ENCODE peak calls at places on chromosomes 16 and 17, in six cellular contexts. One of them, this sample, is unnamed.

GRCh38 chr16:2148714-2149629 is 547 bp downstream of the RAB26 start:
- DNase-seq in fibroblast of pulmonary artery: no peak
- DNase-seq in DMS79 treated with DMSO at 0.1 percent for 48 hours: no peak
- DNase-seq in fibroblast of gingiva: no peak
- DNase-seq in Calu3: peak
- DNase-seq in suprapubic skin: no peak
- DNase-seq in this sample: peak

GRCh38 chr17:80742581-80743180 is 198.0 kb downstream of the RPTOR start:
- DNase-seq in fibroblast of gingiva: no peak
- DNase-seq in suprapubic skin: no peak
- DNase-seq in Calu3: no peak
- DNase-seq in fibroblast of pulmonary artery: no peak
- DNase-seq in DMS79 treated with DMSO at 0.1 percent for 48 hours: peak
- DNase-seq in this sample: no peak

GRCh38 chr16:57871457-57871856 is 69.2 kb upstream of the KIFC3 start:
- DNase-seq in fibroblast of pulmonary artery: peak
- DNase-seq in fibroblast of gingiva: peak
- DNase-seq in Calu3: no peak
- DNase-seq in suprapubic skin: no peak
- DNase-seq in DMS79 treated with DMSO at 0.1 percent for 48 hours: no peak
- DNase-seq in this sample: peak

GRCh38 chr17:7436556-7437368 is 1.5 kb downstream of the TMEM102 start:
- DNase-seq in Calu3: peak
- DNase-seq in suprapubic skin: peak
- DNase-seq in fibroblast of gingiva: peak
- DNase-seq in fibroblast of pulmonary artery: peak
- DNase-seq in DMS79 treated with DMSO at 0.1 percent for 48 hours: peak
- DNase-seq in this sample: peak

GRCh38 chr17:59830007-59830630 is 62.6 kb downstream of the TUBD1 start:
- DNase-seq in Calu3: peak
- DNase-seq in DMS79 treated with DMSO at 0.1 percent for 48 hours: no peak
- DNase-seq in suprapubic skin: no peak
- DNase-seq in fibroblast of pulmonary artery: peak
- DNase-seq in fibroblast of gingiva: peak
- DNase-seq in this sample: no peak

GRCh38 chr16:4968879-4969278 is 10.7 kb downstream of the SEC14L5 start:
- DNase-seq in fibroblast of pulmonary artery: no peak
- DNase-seq in fibroblast of gingiva: no peak
- DNase-seq in DMS79 treated with DMSO at 0.1 percent for 48 hours: no peak
- DNase-seq in suprapubic skin: no peak
- DNase-seq in Calu3: no peak
- DNase-seq in this sample: no peak

GRCh38 chr17:33464669-33465275 is 171.7 kb upstream of the ASIC2 start:
- DNase-seq in fibroblast of gingiva: no peak
- DNase-seq in DMS79 treated with DMSO at 0.1 percent for 48 hours: no peak
- DNase-seq in fibroblast of pulmonary artery: peak
- DNase-seq in suprapubic skin: no peak
- DNase-seq in Calu3: no peak
- DNase-seq in this sample: no peak

GRCh38 chr17:74878658-74879057 is 5.9 kb upstream of the FDXR start:
- DNase-seq in suprapubic skin: no peak
- DNase-seq in fibroblast of pulmonary artery: no peak
- DNase-seq in Calu3: no peak
- DNase-seq in DMS79 treated with DMSO at 0.1 percent for 48 hours: no peak
- DNase-seq in fibroblast of gingiva: no peak
- DNase-seq in this sample: no peak

GRCh38 chr17:75124041-75124818 is 7.3 kb downstream of the NT5C start:
- DNase-seq in fibroblast of gingiva: no peak
- DNase-seq in fibroblast of pulmonary artery: peak
- DNase-seq in DMS79 treated with DMSO at 0.1 percent for 48 hours: no peak
- DNase-seq in Calu3: peak
- DNase-seq in suprapubic skin: no peak
- DNase-seq in this sample: peak

GRCh38 chr17:31357831-31358400 is 33.6 kb upstream of the RAB11FIP4 start:
- DNase-seq in DMS79 treated with DMSO at 0.1 percent for 48 hours: no peak
- DNase-seq in fibroblast of gingiva: peak
- DNase-seq in fibroblast of pulmonary artery: peak
- DNase-seq in Calu3: no peak
- DNase-seq in suprapubic skin: no peak
- DNase-seq in this sample: peak

GRCh38 chr16:82344157-82344556 is 174.1 kb upstream of the MPHOSPH6 start:
- DNase-seq in Calu3: peak
- DNase-seq in fibroblast of gingiva: no peak
- DNase-seq in fibroblast of pulmonary artery: no peak
- DNase-seq in suprapubic skin: no peak
- DNase-seq in DMS79 treated with DMSO at 0.1 percent for 48 hours: no peak
- DNase-seq in this sample: no peak

GRCh38 chr17:78379134-78379497 is 667 bp downstream of the PGS1 start:
- DNase-seq in Calu3: no peak
- DNase-seq in DMS79 treated with DMSO at 0.1 percent for 48 hours: no peak
- DNase-seq in fibroblast of pulmonary artery: peak
- DNase-seq in fibroblast of gingiva: peak
- DNase-seq in suprapubic skin: no peak
- DNase-seq in this sample: no peak

GRCh38 chr16:57898961-57899360 is 72.0 kb downstream of the CNGB1 start:
- DNase-seq in Calu3: no peak
- DNase-seq in fibroblast of pulmonary artery: no peak
- DNase-seq in DMS79 treated with DMSO at 0.1 percent for 48 hours: no peak
- DNase-seq in fibroblast of gingiva: no peak
- DNase-seq in suprapubic skin: no peak
- DNase-seq in this sample: no peak